ENCODE peak calls at places on chromosomes 3 and 15, in five cellular contexts. E is C1 segment of cervical spinal cord; L is stimulated activated naive CD8-positive, alpha-beta T cell treated with anti-CD3 and anti-CD28 coated beads, Interleukin-15, Interleukin-2, amounts not matched to agents 100 U/mL and 50 U/mL, for 24 hours; W is amniotic stem cell; Y is epithelial cell of prostate. X is an unnamed sample.

GRCh38 chr15:78396976-78397375 is 41.0 kb upstream of the IREB2 start:
- DNase-seq in E (no peak), L (no peak), W (no peak), Y (no peak), X (no peak)

GRCh38 chr3:174495928-174496327 is 363.2 kb upstream of the NAALADL2 start:
- DNase-seq in E (no peak), L (no peak), W (no peak), Y (no peak), X (no peak)

GRCh38 chr3:29822051-29822450 is 541.2 kb downstream of the RBMS3 start:
- DNase-seq in E (no peak), L (no peak), W (no peak), Y (no peak), X (no peak)

GRCh38 chr3:194953291-194953690 is 267.6 kb downstream of the FAM43A start:
- DNase-seq in E (no peak), L (no peak), W (no peak), Y (no peak), X (no peak)

GRCh38 chr3:195905970-195906864 is 2.1 kb downstream of the TNK2 start:
- DNase-seq in E (no peak), L (no peak), W (peak), Y (peak), X (no peak)

GRCh38 chr3:45479627-45480026 is 91.3 kb downstream of the LARS2 start:
- DNase-seq in E (no peak), L (no peak), W (peak), Y (no peak), X (no peak)

GRCh38 chr3:170307998-170308398 is 49.5 kb upstream of the SKIL start:
- DNase-seq in E (no peak), L (no peak), W (no peak), Y (peak), X (no peak)

GRCh38 chr3:156681003-156681402 is 6.6 kb downstream of the TIPARP start:
- DNase-seq in E (no peak), L (no peak), W (no peak), Y (peak), X (no peak)

GRCh38 chr15:37204698-37205097 is 104.3 kb upstream of the MEIS2 start:
- DNase-seq in E (no peak), L (no peak), W (no peak), Y (no peak), X (no peak)

GRCh38 chr3:41808152-41808551 is 153.8 kb downstream of the ULK4 start:
- DNase-seq in E (no peak), L (no peak), W (no peak), Y (peak), X (no peak)

GRCh38 chr15:72203507-72203837 is 5.9 kb upstream of the GRAMD2A start:
- DNase-seq in E (peak), L (no peak), W (peak), Y (peak), X (peak)